ENCODE peak calls at places on chromosomes 7 and 10, in five cellular contexts. One of them, this sample, is unnamed. For H3K27me3, the result is how much of the 10 kb centered on the place peaks cover.

GRCh38 chr10:64873088-64873487 is 1351.9 kb downstream of the REEP3 start:
- DNase-seq in CD4-positive, alpha-beta T cell: no peak
- DNase-seq in IMR-90: no peak
- DNase-seq in heart right ventricle: no peak
- DNase-seq in stomach: no peak
- DNase-seq in this sample: no peak

GRCh38 chr7:40133561-40134427 is 628 bp downstream of the MPLKIP start:
- DNase-seq in IMR-90: peak
- DNase-seq in CD4-positive, alpha-beta T cell: no peak
- DNase-seq in heart right ventricle: no peak
- DNase-seq in stomach: no peak
- DNase-seq in this sample: no peak

GRCh38 chr7:15607541-15608210 is 45.9 kb upstream of the AGMO start:
- DNase-seq in heart right ventricle: no peak
- DNase-seq in IMR-90: no peak
- DNase-seq in stomach: no peak
- DNase-seq in CD4-positive, alpha-beta T cell: no peak
- DNase-seq in this sample: no peak

GRCh38 chr10:35448687-35449662 is 112.7 kb downstream of the CCNY start:
- DNase-seq in stomach: peak
- DNase-seq in IMR-90: no peak
- DNase-seq in CD4-positive, alpha-beta T cell: no peak
- DNase-seq in heart right ventricle: peak
- DNase-seq in this sample: no peak

GRCh38 chr10:14560274-14560673 is 214.4 kb downstream of the FAM107B start:
- DNase-seq in heart right ventricle: no peak
- DNase-seq in CD4-positive, alpha-beta T cell: no peak
- DNase-seq in stomach: peak
- DNase-seq in IMR-90: peak
- DNase-seq in this sample: peak

GRCh38 chr7:44097064-44097932 is 6.8 kb upstream of the AEBP1 start:
- DNase-seq in IMR-90: no peak
- DNase-seq in heart right ventricle: no peak
- DNase-seq in CD4-positive, alpha-beta T cell: no peak
- DNase-seq in stomach: no peak
- DNase-seq in this sample: peak

GRCh38 chr10:35191523-35191922 is 64.9 kb downstream of the CREM start:
- DNase-seq in stomach: no peak
- DNase-seq in heart right ventricle: peak
- DNase-seq in CD4-positive, alpha-beta T cell: no peak
- DNase-seq in IMR-90: peak
- DNase-seq in this sample: no peak

GRCh38 chr7:83976302-83976701 is 218.3 kb downstream of the SEMA3A start:
- DNase-seq in stomach: no peak
- DNase-seq in CD4-positive, alpha-beta T cell: no peak
- DNase-seq in heart right ventricle: peak
- DNase-seq in IMR-90: peak
- DNase-seq in this sample: no peak

GRCh38 chr10:128078136-128078969 is 47.9 kb downstream of the MKI67 start:
- DNase-seq in IMR-90: peak
- DNase-seq in heart right ventricle: no peak
- DNase-seq in CD4-positive, alpha-beta T cell: no peak
- DNase-seq in stomach: no peak
- DNase-seq in this sample: peak

GRCh38 chr10:97578171-97578844 is 5.7 kb downstream of the ANKRD2 start:
- DNase-seq in heart right ventricle: no peak
- DNase-seq in stomach: no peak
- DNase-seq in IMR-90: no peak
- DNase-seq in CD4-positive, alpha-beta T cell: no peak
- DNase-seq in this sample: peak

GRCh38 chr10:114413398-114413797 is 9.1 kb upstream of the AFAP1L2 start:
- DNase-seq in heart right ventricle: peak
- DNase-seq in stomach: peak
- DNase-seq in IMR-90: no peak
- DNase-seq in CD4-positive, alpha-beta T cell: no peak
- DNase-seq in this sample: no peak

GRCh38 chr10:63600540-63600939 is 79.3 kb downstream of the REEP3 start:
- DNase-seq in CD4-positive, alpha-beta T cell: no peak
- DNase-seq in IMR-90: no peak
- DNase-seq in stomach: no peak
- DNase-seq in heart right ventricle: no peak
- DNase-seq in this sample: no peak

GRCh38 chr10:132464256-132465192 is 67.5 kb downstream of the PWWP2B start:
- DNase-seq in stomach: peak
- DNase-seq in IMR-90: no peak
- DNase-seq in CD4-positive, alpha-beta T cell: peak
- DNase-seq in heart right ventricle: peak
- DNase-seq in this sample: peak

GRCh38 chr10:32963102-32963501 is 5.1 kb upstream of the ITGB1 start:
- DNase-seq in stomach: no peak
- DNase-seq in heart right ventricle: no peak
- DNase-seq in CD4-positive, alpha-beta T cell: no peak
- DNase-seq in IMR-90: peak
- DNase-seq in this sample: no peak

GRCh38 chr10:103442031-103442461 is 10.1 kb downstream of the CALHM2 start:
- DNase-seq in IMR-90: peak
- DNase-seq in stomach: no peak
- DNase-seq in CD4-positive, alpha-beta T cell: no peak
- DNase-seq in heart right ventricle: peak
- DNase-seq in this sample: no peak

GRCh38 chr10:121886997-121887622 is 40.7 kb downstream of the ATE1 start:
- DNase-seq in stomach: peak
- DNase-seq in IMR-90: peak
- DNase-seq in CD4-positive, alpha-beta T cell: no peak
- DNase-seq in heart right ventricle: peak
- DNase-seq in this sample: no peak

GRCh38 chr7:25720427-25720826 is 431.6 kb upstream of the NFE2L3 start:
- DNase-seq in IMR-90: peak
- DNase-seq in stomach: no peak
- DNase-seq in CD4-positive, alpha-beta T cell: no peak
- DNase-seq in heart right ventricle: no peak
- DNase-seq in this sample: no peak

GRCh38 chr10:119761106-119761505 is 35.3 kb downstream of the INPP5F start:
- DNase-seq in CD4-positive, alpha-beta T cell: no peak
- DNase-seq in stomach: no peak
- DNase-seq in IMR-90: peak
- DNase-seq in heart right ventricle: no peak
- DNase-seq in this sample: no peak
- H3K27ac ChIP-seq in CD4-positive, alpha-beta T cell: no peak
- H3K27ac ChIP-seq in stomach: peak
- H3K27ac ChIP-seq in IMR-90: no peak
- H3K27ac ChIP-seq in heart right ventricle: no peak
- H3K27ac ChIP-seq in this sample: no peak

DNA sequence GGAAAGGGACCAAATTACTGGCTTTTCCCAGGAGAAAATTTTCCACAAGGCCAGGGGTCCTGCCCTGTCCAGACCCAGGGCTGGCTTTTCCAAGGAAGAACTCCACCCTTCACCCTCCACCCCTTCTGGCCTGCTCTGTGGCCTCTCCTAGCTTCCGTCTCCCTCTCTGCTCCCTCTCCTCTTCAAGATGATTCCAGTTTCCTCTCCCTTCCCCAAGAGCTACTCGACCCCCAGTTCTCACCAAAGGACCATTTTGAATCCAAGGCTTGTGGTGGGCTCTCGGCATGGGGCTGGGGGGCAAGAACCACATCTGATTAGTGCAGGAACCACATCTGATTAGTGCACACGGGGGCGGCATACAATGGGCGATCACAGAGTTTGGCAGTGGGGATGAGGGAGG is 7.7 kb downstream of the CHAT start:
- DNase-seq in stomach: no peak
- DNase-seq in CD4-positive, alpha-beta T cell: no peak
- DNase-seq in IMR-90: no peak
- DNase-seq in heart right ventricle: no peak
- DNase-seq in this sample: no peak
- H3K27me3 ChIP-seq in stomach: half or more
- H3K27me3 ChIP-seq in CD4-positive, alpha-beta T cell: under half
- H3K27me3 ChIP-seq in IMR-90: under half
- H3K27me3 ChIP-seq in heart right ventricle: under half
- H3K27me3 ChIP-seq in this sample: under half

GRCh38 chr10:79311581-79312407 is 35.5 kb upstream of the PPIF start:
- DNase-seq in heart right ventricle: no peak
- DNase-seq in IMR-90: no peak
- DNase-seq in CD4-positive, alpha-beta T cell: peak
- DNase-seq in stomach: no peak
- DNase-seq in this sample: peak
- H3K27ac ChIP-seq in heart right ventricle: no peak
- H3K27ac ChIP-seq in IMR-90: no peak
- H3K27ac ChIP-seq in CD4-positive, alpha-beta T cell: no peak
- H3K27ac ChIP-seq in stomach: no peak
- H3K27ac ChIP-seq in this sample: no peak

DNA sequence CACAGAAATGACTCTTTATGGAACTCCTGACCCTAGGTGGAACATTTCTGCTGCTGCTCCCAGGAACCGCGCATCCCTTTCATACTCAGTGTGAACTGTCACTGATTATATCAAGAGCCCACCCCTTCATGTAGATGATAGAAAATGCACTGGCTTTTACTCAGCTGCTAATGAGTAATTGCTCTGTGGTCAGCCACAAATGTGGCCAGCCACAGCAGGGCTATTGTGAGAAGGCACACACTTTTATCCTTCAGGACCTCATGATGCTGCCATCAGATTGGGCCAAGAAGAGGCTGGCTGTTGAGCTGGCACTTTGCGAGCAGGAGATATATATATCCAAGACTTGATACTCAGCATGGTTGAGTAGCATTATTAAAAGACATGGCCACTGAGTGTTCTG is 124.7 kb downstream of the CFAP58 start:
- DNase-seq in IMR-90: no peak
- DNase-seq in CD4-positive, alpha-beta T cell: no peak
- DNase-seq in heart right ventricle: no peak
- DNase-seq in stomach: no peak
- DNase-seq in this sample: no peak
- H3K27me3 ChIP-seq in IMR-90: under half
- H3K27me3 ChIP-seq in CD4-positive, alpha-beta T cell: under half
- H3K27me3 ChIP-seq in heart right ventricle: under half
- H3K27me3 ChIP-seq in stomach: under half
- H3K27me3 ChIP-seq in this sample: under half

GRCh38 chr10:75040576-75040975 is 70.9 kb upstream of the SAMD8 start:
- DNase-seq in CD4-positive, alpha-beta T cell: no peak
- DNase-seq in stomach: no peak
- DNase-seq in heart right ventricle: no peak
- DNase-seq in IMR-90: no peak
- DNase-seq in this sample: no peak

GRCh38 chr10:75042292-75042974 is 69.0 kb upstream of the SAMD8 start:
- DNase-seq in IMR-90: peak
- DNase-seq in heart right ventricle: no peak
- DNase-seq in stomach: no peak
- DNase-seq in CD4-positive, alpha-beta T cell: no peak
- DNase-seq in this sample: no peak

GRCh38 chr10:75048669-75049098 is 62.8 kb upstream of the SAMD8 start:
- DNase-seq in IMR-90: peak
- DNase-seq in CD4-positive, alpha-beta T cell: no peak
- DNase-seq in stomach: no peak
- DNase-seq in heart right ventricle: no peak
- DNase-seq in this sample: peak

GRCh38 chr10:75038335-75038734 is 73.1 kb upstream of the SAMD8 start:
- DNase-seq in CD4-positive, alpha-beta T cell: no peak
- DNase-seq in stomach: peak
- DNase-seq in heart right ventricle: no peak
- DNase-seq in IMR-90: peak
- DNase-seq in this sample: no peak

DNA sequence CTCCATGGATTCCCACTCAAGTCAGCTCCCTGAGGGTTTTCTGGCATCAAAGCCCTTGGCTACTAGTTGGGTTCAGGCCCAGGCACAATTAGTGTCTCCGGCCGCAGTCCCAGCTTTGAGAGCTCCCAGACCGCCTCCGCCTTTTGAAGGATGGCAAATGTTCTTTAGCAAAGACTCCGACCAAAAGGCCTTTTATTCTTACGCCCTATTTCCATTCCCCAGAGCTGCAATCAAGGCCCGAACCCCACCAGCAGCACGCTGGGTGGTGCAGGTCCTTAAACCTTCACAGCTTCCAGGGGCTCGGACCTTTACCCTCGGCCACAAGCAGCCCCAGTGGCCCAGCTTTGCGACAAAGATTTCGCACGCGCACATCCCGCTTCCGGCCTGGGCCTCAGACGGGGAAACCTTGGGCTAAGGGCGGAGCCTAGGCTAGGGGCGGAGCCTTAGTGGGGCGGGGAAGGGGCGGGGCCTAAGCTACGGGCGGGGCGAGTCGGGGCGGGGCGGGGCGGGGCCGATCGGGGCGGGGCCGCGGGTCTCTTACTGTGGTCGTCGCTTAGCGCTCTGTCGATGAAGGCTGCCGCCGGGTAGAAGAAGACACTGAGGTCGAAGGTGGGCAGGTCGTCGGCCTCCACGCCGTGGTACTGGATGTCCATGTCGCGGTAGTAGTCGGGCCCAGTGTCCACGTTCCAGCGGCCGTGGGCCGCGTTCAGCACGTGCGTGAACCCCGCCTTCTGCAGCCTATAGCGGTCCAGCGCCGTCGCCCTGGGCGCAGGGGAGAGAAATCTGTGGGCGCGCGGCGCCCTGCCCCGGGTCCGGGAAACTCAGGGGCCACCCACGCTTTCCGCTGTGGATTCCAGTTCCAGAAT is 68.0 kb upstream of the SAMD8 start:
- DNase-seq in heart right ventricle: no peak
- DNase-seq in stomach: no peak
- DNase-seq in IMR-90: no peak
- DNase-seq in CD4-positive, alpha-beta T cell: peak
- DNase-seq in this sample: peak
- H3K27ac ChIP-seq in heart right ventricle: peak
- H3K27ac ChIP-seq in stomach: no peak
- H3K27ac ChIP-seq in IMR-90: no peak
- H3K27ac ChIP-seq in CD4-positive, alpha-beta T cell: no peak
- H3K27ac ChIP-seq in this sample: no peak

DNA sequence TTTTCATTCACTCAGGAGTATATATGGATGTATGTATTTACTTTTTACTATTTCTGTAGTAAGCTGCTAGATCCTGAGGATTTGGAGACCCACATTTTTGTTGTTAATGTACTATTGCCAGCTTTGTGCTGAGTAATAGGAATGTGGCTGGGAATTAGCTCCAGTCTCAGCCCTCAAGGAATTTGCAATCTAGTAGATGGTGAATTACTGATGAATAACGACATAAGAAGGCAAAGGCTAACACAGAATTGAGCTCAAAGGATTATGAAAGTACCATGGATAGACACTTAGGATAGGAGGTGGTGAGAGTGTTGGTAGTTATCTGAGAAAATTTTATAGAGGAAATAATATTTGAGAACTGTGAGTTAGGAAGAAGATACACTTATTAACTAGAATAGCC is 19.9 kb downstream of the CASD1 start:
- DNase-seq in stomach: no peak
- DNase-seq in heart right ventricle: no peak
- DNase-seq in IMR-90: peak
- DNase-seq in CD4-positive, alpha-beta T cell: no peak
- DNase-seq in this sample: no peak
- H3K27me3 ChIP-seq in stomach: under half
- H3K27me3 ChIP-seq in heart right ventricle: under half
- H3K27me3 ChIP-seq in IMR-90: under half
- H3K27me3 ChIP-seq in CD4-positive, alpha-beta T cell: under half
- H3K27me3 ChIP-seq in this sample: under half

DNA sequence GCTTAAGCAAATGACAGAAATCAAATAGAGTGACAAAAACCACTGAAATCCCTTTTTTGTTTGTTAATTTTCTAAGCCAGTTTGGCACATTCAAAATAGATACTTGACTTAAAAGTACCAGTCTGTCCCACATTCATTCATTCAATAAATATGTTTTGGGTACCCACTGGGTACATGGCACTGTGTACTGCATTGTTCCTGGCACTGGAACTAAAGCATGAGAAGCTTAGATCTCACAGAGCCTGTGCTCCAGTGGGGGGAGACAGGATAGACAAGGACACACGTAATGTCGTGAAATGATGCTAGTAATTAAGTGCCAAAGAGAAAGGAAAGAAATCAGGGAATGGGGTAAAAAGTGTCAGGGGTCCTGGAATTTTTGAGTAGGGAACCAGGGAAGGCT is 13.0 kb downstream of the MTURN start:
- DNase-seq in IMR-90: no peak
- DNase-seq in CD4-positive, alpha-beta T cell: no peak
- DNase-seq in heart right ventricle: no peak
- DNase-seq in stomach: no peak
- DNase-seq in this sample: no peak
- H3K27ac ChIP-seq in IMR-90: no peak
- H3K27ac ChIP-seq in CD4-positive, alpha-beta T cell: no peak
- H3K27ac ChIP-seq in heart right ventricle: no peak
- H3K27ac ChIP-seq in stomach: no peak
- H3K27ac ChIP-seq in this sample: no peak

This sample was measured in spleen.